ENCODE peak calls at places on chromosomes 7 and 10, in eight cellular contexts. N is ELF-1; L is activated T-helper 1 cell treated with anti-CD3 and anti-CD28 coated beads, Interleukin-2, amount 50 U/mL, for 16 hours; R is CD4-positive, alpha-beta memory T cell; G is NCI-H2081; V is iris pigment epithelial cell; O is stimulated activated CD4-positive, alpha-beta T cell treated with anti-CD3 and anti-CD28 coated beads, Interleukin-2, amount 100 ng/mL, for 24 hours; S is suprapubic skin. H is an unnamed sample.

GRCh38 chr10:106992064-106992463 is 172.4 kb downstream of the SORCS1 start:
- DNase-seq in N (no peak), L (no peak), R (no peak), G (no peak), V (no peak), O (no peak), S (no peak), H (no peak)

GRCh38 chr7:2558620-2559282 is at the start of gene IQCE:
- DNase-seq in N (peak), L (peak), R (peak), G (peak), V (peak), O (peak), S (peak), H (peak)

GRCh38 chr7:121373177-121373576 is 22.9 kb downstream of the FAM3C start:
- DNase-seq in N (no peak), L (no peak), R (no peak), G (no peak), V (no peak), O (no peak), S (no peak), H (no peak)

GRCh38 chr7:14381306-14381705 is 391.8 kb upstream of the ETV1 start:
- DNase-seq in N (no peak), L (no peak), R (no peak), G (no peak), V (peak), O (no peak), S (no peak), H (no peak)

GRCh38 chr7:130070900-130071622 is 727 bp downstream of the KLHDC10 start:
- DNase-seq in N (no peak), L (no peak), R (no peak), G (no peak), V (no peak), O (no peak), S (no peak), H (peak)

GRCh38 chr7:103487419-103487818 is 41.4 kb upstream of the SLC26A5 start:
- DNase-seq in N (no peak), L (no peak), R (no peak), G (no peak), V (no peak), O (no peak), S (no peak), H (no peak)

GRCh38 chr10:34506773-34507172 is 308.3 kb downstream of the PARD3 start:
- DNase-seq in N (no peak), L (no peak), R (no peak), G (peak), V (no peak), O (no peak), S (no peak), H (no peak)

GRCh38 chr7:40403664-40404476 is 269.1 kb downstream of the SUGCT start:
- DNase-seq in N (no peak), L (no peak), R (no peak), G (no peak), V (peak), O (no peak), S (no peak), H (peak)

GRCh38 chr10:88538038-88538437 is 45.1 kb downstream of the RNLS start:
- DNase-seq in N (no peak), L (no peak), R (no peak), G (no peak), V (peak), O (no peak), S (no peak), H (peak)

GRCh38 chr10:89163265-89163995 is 43.7 kb downstream of the CH25H start:
- DNase-seq in N (no peak), L (no peak), R (peak), G (no peak), V (no peak), O (peak), S (peak), H (peak)

GRCh38 chr7:80732635-80733034 is 94.2 kb downstream of the CD36 start:
- DNase-seq in N (peak), L (no peak), R (no peak), G (no peak), V (no peak), O (no peak), S (no peak), H (no peak)

GRCh38 chr7:82172017-82172416 is 271.6 kb downstream of the CACNA2D1 start:
- DNase-seq in N (no peak), L (no peak), R (no peak), G (no peak), V (no peak), O (no peak), S (no peak), H (no peak)

GRCh38 chr7:1913290-1914282 is 243.5 kb downstream of the ELFN1 start:
- DNase-seq in N (no peak), L (no peak), R (no peak), G (no peak), V (no peak), O (no peak), S (no peak), H (no peak)

GRCh38 chr10:114540191-114540590 is 117.9 kb downstream of the ABLIM1 start:
- DNase-seq in N (no peak), L (no peak), R (no peak), G (no peak), V (no peak), O (no peak), S (no peak), H (no peak)